ENCODE peak calls at places on chromosomes 11 and 22, in eight cellular contexts. Y is SK-N-SH, L is HepG2, X is esophagus muscularis mucosa, V is Panc1, O is stomach, R is K562, Q is GM23338. A is an unnamed sample. For H3K4me1, the result is how much of the 10 kb centered on the place peaks cover.

GRCh38 chr22:41801886-41802285 is 1.4 kb downstream of the CCDC134 start:
- DNase-seq in Y (no peak), L (no peak), X (no peak), V (no peak), O (no peak), R (no peak), Q (no peak), A (no peak)

GRCh38 chr22:39317084-39317755 is 2.2 kb downstream of the RPL3 start:
- DNase-seq in Y (no peak), L (no peak), X (no peak), V (no peak), O (no peak), R (no peak), Q (no peak), A (no peak)

GRCh38 chr11:110763249-110764011 is 51.2 kb upstream of the ARHGAP20 start:
- DNase-seq in Y (no peak), L (peak), X (no peak), V (no peak), O (peak), R (no peak), Q (no peak), A (no peak)

GRCh38 chr11:70430671-70431574 is 32.6 kb downstream of the CTTN start:
- DNase-seq in Y (no peak), L (no peak), X (no peak), V (no peak), O (no peak), R (no peak), Q (no peak), A (no peak)

GRCh38 chr11:2317354-2318050 is 15.7 kb downstream of the TSPAN32 start:
- DNase-seq in Y (no peak), L (no peak), X (no peak), V (no peak), O (no peak), R (no peak), Q (no peak), A (peak)

GRCh38 chr22:45548991-45549736 is 46.5 kb downstream of the FBLN1 start:
- DNase-seq in Y (no peak), L (no peak), X (peak), V (no peak), O (peak), R (peak), Q (peak), A (no peak)

GRCh38 chr11:34274712-34275398 is 83.0 kb downstream of the ABTB2 start:
- DNase-seq in Y (peak), L (no peak), X (peak), V (no peak), O (peak), R (no peak), Q (no peak), A (peak)

GRCh38 chr11:126164781-126165180 is 46.7 kb downstream of the RPUSD4 start:
- DNase-seq in Y (no peak), L (no peak), X (no peak), V (no peak), O (no peak), R (no peak), Q (no peak), A (no peak)

GRCh38 chr11:119752946-119753345 is 23.9 kb upstream of the NECTIN1 start:
- DNase-seq in Y (no peak), L (no peak), X (no peak), V (no peak), O (no peak), R (no peak), Q (no peak), A (no peak)

GRCh38 chr11:82105331-82105992 is 628.2 kb downstream of the FAM181B start:
- DNase-seq in Y (no peak), L (no peak), X (no peak), V (no peak), O (no peak), R (no peak), Q (no peak), A (no peak)

GRCh38 chr11:100684101-100685065 is 2.7 kb upstream of the ARHGAP42 start:
- DNase-seq in Y (no peak), L (peak), X (no peak), V (peak), O (no peak), R (no peak), Q (no peak), A (no peak)

GRCh38 chr22:17970205-17970708 is 54.1 kb downstream of the MICAL3 start:
- DNase-seq in Y (no peak), L (no peak), X (no peak), V (no peak), O (no peak), R (peak), Q (no peak), A (no peak)

GRCh38 chr11:57072640-57073039 is 83.9 kb downstream of the OR5AK2 start:
- DNase-seq in Y (no peak), L (no peak), X (no peak), V (peak), O (no peak), R (no peak), Q (no peak), A (no peak)

GRCh38 chr11:73396251-73396930 is 20.2 kb downstream of the RELT start:
- DNase-seq in Y (no peak), L (no peak), X (no peak), V (no peak), O (no peak), R (no peak), Q (no peak), A (no peak)

GRCh38 chr11:72799441-72799840 is 5.6 kb upstream of the STARD10 start:
- DNase-seq in Y (no peak), L (no peak), X (no peak), V (no peak), O (no peak), R (no peak), Q (no peak), A (no peak)

GRCh38 chr22:30340911-30341685 is 14.4 kb upstream of the TBC1D10A start:
- DNase-seq in Y (no peak), L (no peak), X (no peak), V (no peak), O (no peak), R (no peak), Q (no peak), A (no peak)

GRCh38 chr11:66752148-66752547 is 23.1 kb upstream of the SPTBN2 start:
- DNase-seq in Y (no peak), L (no peak), X (peak), V (no peak), O (no peak), R (no peak), Q (no peak), A (no peak)

GRCh38 chr22:22823126-22823804 is 64.4 kb upstream of the IGLL5 start:
- DNase-seq in Y (no peak), L (no peak), X (peak), V (no peak), O (no peak), R (no peak), Q (no peak), A (no peak)

GRCh38 chr11:13261600-13262061 is 16.0 kb upstream of the BMAL1 start:
- DNase-seq in Y (no peak), L (no peak), X (peak), V (peak), O (no peak), R (no peak), Q (no peak), A (no peak)

GRCh38 chr22:38415046-38415445 is 40.0 kb downstream of the KCNJ4 start:
- DNase-seq in Y (no peak), L (no peak), X (no peak), V (no peak), O (no peak), R (no peak), Q (no peak), A (peak)

GRCh38 chr11:119727523-119728081 is 1.4 kb downstream of the NECTIN1 start:
- DNase-seq in Y (peak), L (no peak), X (no peak), V (no peak), O (peak), R (peak), Q (peak), A (no peak)

GRCh38 chr11:123434262-123434661 is 4.2 kb downstream of the GRAMD1B start:
- DNase-seq in Y (peak), L (no peak), X (no peak), V (no peak), O (no peak), R (peak), Q (peak), A (no peak)

GRCh38 chr22:41237707-41238569 is 2.8 kb downstream of the CHADL start:
- DNase-seq in Y (peak), L (no peak), X (no peak), V (no peak), O (peak), R (no peak), Q (peak), A (peak)

GRCh38 chr11:5550440-5551095 is 2.2 kb upstream of the OR52H1 start:
- DNase-seq in Y (no peak), L (no peak), X (no peak), V (peak), O (no peak), R (no peak), Q (no peak), A (no peak)

GRCh38 chr11:9762531-9762930 is 98.7 kb downstream of the SWAP70 start:
- DNase-seq in Y (no peak), L (no peak), X (no peak), V (no peak), O (no peak), R (peak), Q (no peak), A (no peak)

GRCh38 chr22:39383841-39384625 is 15.5 kb upstream of the TAB1 start:
- DNase-seq in Y (no peak), L (no peak), X (no peak), V (no peak), O (no peak), R (no peak), Q (no peak), A (no peak)

GRCh38 chr22:17741866-17742527 is 32.3 kb downstream of the BID start:
- DNase-seq in Y (no peak), L (no peak), X (no peak), V (no peak), O (no peak), R (no peak), Q (no peak), A (peak)

GRCh38 chr11:45280449-45280848 is 5.7 kb downstream of the SYT13 start:
- DNase-seq in Y (no peak), L (no peak), X (no peak), V (no peak), O (no peak), R (no peak), Q (no peak), A (no peak)

GRCh38 chr22:37338539-37339246 is 56.4 kb downstream of the CYTH4 start:
- DNase-seq in Y (no peak), L (no peak), X (no peak), V (no peak), O (peak), R (no peak), Q (no peak), A (no peak)

GRCh38 chr11:127789887-127790286 is 789.3 kb upstream of the KIRREL3 start:
- DNase-seq in Y (peak), L (no peak), X (no peak), V (no peak), O (no peak), R (no peak), Q (peak), A (no peak)

GRCh38 chr11:65981972-65982823 is 19.8 kb downstream of the EIF1AD start:
- DNase-seq in Y (peak), L (no peak), X (no peak), V (no peak), O (no peak), R (no peak), Q (no peak), A (no peak)

GRCh38 chr11:103903621-103904323 is 132.7 kb upstream of the DDI1 start:
- DNase-seq in Y (no peak), L (no peak), X (no peak), V (no peak), O (no peak), R (no peak), Q (no peak), A (no peak)

GRCh38 chr11:76267563-76267962 is 61.3 kb upstream of the WNT11 start:
- DNase-seq in Y (no peak), L (no peak), X (no peak), V (no peak), O (no peak), R (no peak), Q (no peak), A (no peak)
- TF ChIP-seq POLR2AphosphoS5 in Y (no peak), L (no peak), X (no peak), V (no peak), O (no peak), R (no peak), Q (no peak), A (no peak)

GRCh38 chr22:42908082-42908746 is 51.1 kb upstream of the ARFGAP3 start:
- DNase-seq in Y (no peak), L (no peak), X (no peak), V (no peak), O (no peak), R (no peak), Q (no peak), A (no peak)

GRCh38 chr22:42905217-42905616 is 48.1 kb upstream of the ARFGAP3 start:
- DNase-seq in Y (no peak), L (no peak), X (no peak), V (no peak), O (peak), R (no peak), Q (no peak), A (no peak)

GRCh38 chr22:42907404-42908081 is 50.5 kb upstream of the ARFGAP3 start:
- DNase-seq in Y (no peak), L (no peak), X (no peak), V (no peak), O (no peak), R (no peak), Q (no peak), A (no peak)

GRCh38 chr22:42905702-42906183 is 48.7 kb upstream of the ARFGAP3 start:
- DNase-seq in Y (peak), L (no peak), X (no peak), V (no peak), O (peak), R (no peak), Q (no peak), A (no peak)

DNA sequence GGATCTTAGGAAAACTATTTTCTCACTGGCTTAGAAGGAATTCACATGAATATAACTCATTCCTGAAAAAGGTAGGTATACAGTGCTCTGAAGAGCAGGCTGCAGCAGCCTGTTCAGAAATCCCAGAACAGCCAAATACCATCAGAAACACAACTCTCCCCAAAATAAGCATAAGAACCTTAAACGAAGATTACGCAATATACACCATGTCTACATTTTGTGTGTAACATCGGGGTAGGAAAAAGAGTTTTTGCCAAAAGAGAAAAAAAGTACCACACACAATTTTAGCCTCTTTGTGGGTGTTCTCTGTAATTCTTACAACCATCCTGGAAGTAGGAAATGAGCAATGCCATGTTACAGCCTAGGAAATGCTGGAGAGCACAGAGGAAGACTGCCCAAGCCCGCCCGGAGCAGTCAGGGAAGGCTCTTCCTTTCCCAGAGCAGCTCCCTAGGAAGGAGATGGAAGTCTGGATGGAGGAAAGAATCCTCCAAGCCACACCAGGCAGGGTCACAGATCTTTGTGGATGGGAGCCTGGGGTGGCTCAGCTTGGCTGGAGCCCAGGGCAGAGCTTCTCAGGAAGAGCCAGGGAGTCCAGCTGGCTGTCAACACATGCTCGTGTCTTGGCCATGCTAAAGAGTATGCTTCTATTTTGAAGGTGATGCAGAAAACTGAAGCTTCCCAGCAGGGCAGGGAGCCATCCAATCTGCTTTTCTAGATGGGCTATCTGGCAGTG is 49.7 kb upstream of the ARFGAP3 start:
- DNase-seq in Y (no peak), L (no peak), X (no peak), V (no peak), O (no peak), R (no peak), Q (no peak), A (no peak)
- H3K4me1 ChIP-seq in Y (under half), L (under half), X (half or more), V (under half), O (half or more), R (under half), Q (under half), A (half or more)

GRCh38 chr11:94653561-94653960 is 86.4 kb downstream of the PIWIL4 start:
- DNase-seq in Y (no peak), L (no peak), X (no peak), V (no peak), O (no peak), R (no peak), Q (no peak), A (no peak)
- TF ChIP-seq POLR2AphosphoS5 in Y (no peak), L (no peak), X (no peak), V (no peak), O (no peak), R (no peak), Q (no peak), A (no peak)

DNA sequence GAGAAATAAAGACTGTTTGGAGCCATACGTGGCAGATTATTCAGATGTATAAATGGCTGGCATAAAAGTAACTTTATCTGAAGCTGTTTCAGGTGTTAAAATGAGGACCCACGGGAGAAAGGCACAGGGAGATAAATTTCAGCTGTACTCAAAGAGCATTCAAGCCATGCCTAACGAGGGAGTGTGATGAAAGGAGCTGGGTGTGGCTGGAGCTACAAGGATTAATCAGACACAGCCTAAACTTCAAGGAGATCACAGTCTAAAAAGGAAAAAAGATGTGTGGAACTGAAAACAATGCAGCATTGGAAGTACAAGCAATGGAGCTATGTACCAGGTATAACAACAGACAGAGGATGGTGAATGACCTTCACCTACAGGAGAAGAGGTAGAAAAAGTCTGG is 120.8 kb upstream of the APOA1 start:
- DNase-seq in Y (no peak), L (no peak), X (no peak), V (no peak), O (no peak), R (peak), Q (no peak), A (no peak)
- H3K4me1 ChIP-seq in Y (under half), L (under half), X (under half), V (under half), O (under half), R (under half), Q (under half), A (under half)

DNA sequence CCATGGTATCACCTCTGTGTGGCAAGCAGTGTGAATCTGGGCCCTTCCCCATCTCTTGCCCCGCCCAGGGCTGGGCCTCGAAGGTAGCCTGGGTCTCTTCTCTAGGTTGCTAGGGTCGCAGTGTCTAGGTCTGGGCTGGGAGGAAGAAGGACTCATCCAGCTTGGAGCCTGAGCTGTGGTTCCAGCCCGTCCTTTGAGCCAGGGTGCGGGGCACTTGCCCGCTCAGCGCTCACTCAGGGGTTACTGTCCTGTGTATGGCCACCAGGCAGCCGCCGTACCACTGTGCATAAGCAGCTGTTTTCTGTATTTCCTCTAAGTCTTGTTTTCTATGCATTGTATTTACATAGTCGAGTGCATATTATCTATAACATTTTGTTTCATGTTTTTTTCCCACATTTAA is 160.9 kb downstream of the TBC1D22A start:
- DNase-seq in Y (no peak), L (no peak), X (no peak), V (no peak), O (no peak), R (no peak), Q (no peak), A (peak)
- TF ChIP-seq POLR2AphosphoS5 in Y (no peak), L (no peak), X (no peak), V (no peak), O (no peak), R (no peak), Q (no peak), A (no peak)

DNA sequence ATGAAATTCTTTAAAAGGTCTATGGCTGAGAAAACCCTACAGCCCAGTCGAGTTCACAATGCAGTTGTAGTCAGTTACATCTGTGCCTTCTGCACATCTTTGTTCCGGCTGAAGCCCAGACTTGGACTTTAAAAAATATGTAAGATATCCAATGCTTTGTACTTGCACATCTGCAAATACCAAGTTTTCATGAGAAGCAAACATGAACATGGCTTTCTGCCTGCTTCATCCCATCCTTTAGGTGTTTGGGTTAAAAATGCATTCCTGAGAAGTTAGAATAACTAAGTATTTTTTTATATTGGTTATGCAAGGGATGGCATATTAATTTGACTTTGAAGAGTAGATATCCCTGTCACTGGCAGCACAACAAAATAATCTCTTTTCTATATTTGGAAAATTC is 528.4 kb downstream of the METTL15 start:
- DNase-seq in Y (no peak), L (no peak), X (no peak), V (no peak), O (no peak), R (no peak), Q (no peak), A (no peak)
- H3K4me1 ChIP-seq in Y (under half), L (under half), X (under half), V (under half), O (under half), R (under half), Q (under half), A (under half)